ENCODE peak calls at places on chromosomes 7 and 10, in eight cellular contexts. U, V, K, B, N, E, Y and A are unnamed samples.

GRCh38 chr7:28754027-28754426 is 204.1 kb downstream of the TRIL start:
- DNase-seq in U (no peak), E (no peak), Y (no peak), K (no peak), V (no peak), N (peak), B (no peak), A (no peak)

GRCh38 chr10:29607576-29607975 is 27.2 kb downstream of the SVIL start:
- DNase-seq in V (no peak), U (no peak), K (no peak), Y (no peak), B (no peak), N (no peak), E (no peak), A (no peak)

GRCh38 chr10:68633816-68634466 is 73.8 kb downstream of the TET1 start:
- DNase-seq in N (peak), U (no peak), E (no peak), Y (no peak), K (no peak), B (no peak), V (no peak), A (no peak)

GRCh38 chr7:156105337-156106106 is 293.3 kb upstream of the SHH start:
- DNase-seq in V (no peak), B (no peak), N (no peak), Y (no peak), U (no peak), E (no peak), K (no peak), A (no peak)

GRCh38 chr10:125333769-125334168 is 173.4 kb upstream of the CTBP2 start:
- DNase-seq in B (no peak), N (no peak), V (no peak), U (no peak), K (no peak), Y (no peak), E (no peak), A (no peak)

GRCh38 chr7:31059551-31059950 is 7.4 kb downstream of the ADCYAP1R1 start:
- DNase-seq in K (no peak), E (peak), Y (peak), U (no peak), N (no peak), V (no peak), B (no peak), A (no peak)

GRCh38 chr10:106802949-106803348 is 361.6 kb downstream of the SORCS1 start:
- DNase-seq in K (no peak), V (no peak), E (no peak), U (no peak), Y (no peak), N (no peak), B (no peak), A (no peak)

GRCh38 chr7:51569581-51569980 is 253.0 kb upstream of the COBL start:
- DNase-seq in B (no peak), U (no peak), Y (no peak), V (no peak), N (no peak), K (no peak), E (no peak), A (no peak)

GRCh38 chr7:50310361-50310760 is 5.8 kb downstream of the IKZF1 start:
- DNase-seq in Y (no peak), U (no peak), E (no peak), K (peak), V (no peak), N (no peak), B (no peak), A (no peak)

GRCh38 chr7:102897856-102898531 is 14.8 kb upstream of the LRRC17 start:
- DNase-seq in N (no peak), E (no peak), Y (no peak), V (no peak), U (no peak), K (peak), B (no peak), A (no peak)

GRCh38 chr10:132987671-132988571 is 45.6 kb upstream of the CFAP46 start:
- DNase-seq in B (peak), E (no peak), U (no peak), Y (no peak), N (no peak), V (peak), K (no peak), A (no peak)

GRCh38 chr7:98795741-98796493 is 73.9 kb downstream of the TMEM130 start:
- DNase-seq in N (peak), U (no peak), E (no peak), K (no peak), B (no peak), V (no peak), Y (no peak), A (no peak)

GRCh38 chr10:121337356-121337936 is 260.8 kb downstream of the FGFR2 start:
- DNase-seq in N (no peak), E (no peak), V (no peak), Y (no peak), U (peak), K (no peak), B (no peak), A (no peak)

GRCh38 chr7:149289262-149289661 is 27.3 kb downstream of the ZNF783 start:
- DNase-seq in B (no peak), U (no peak), V (no peak), K (no peak), E (no peak), N (no peak), Y (no peak), A (no peak)

GRCh38 chr10:128704716-128705115 is 578.5 kb upstream of the MKI67 start:
- DNase-seq in U (no peak), V (no peak), E (no peak), Y (no peak), B (no peak), N (no peak), K (no peak), A (no peak)

GRCh38 chr7:157771-158251 is 34.6 kb upstream of the FAM20C start:
- DNase-seq in Y (no peak), E (no peak), N (no peak), K (no peak), B (no peak), U (no peak), V (no peak), A (no peak)

GRCh38 chr7:95420996-95421846 is 13.6 kb downstream of the PON2 start:
- DNase-seq in Y (no peak), U (peak), B (no peak), V (peak), E (peak), K (no peak), N (peak), A (no peak)

GRCh38 chr10:49649936-49650723 is 29.3 kb upstream of the C10orf53 start:
- DNase-seq in V (no peak), Y (no peak), E (no peak), B (no peak), N (no peak), U (no peak), K (no peak), A (no peak)

GRCh38 chr7:4108951-4109350 is 573.1 kb upstream of the FOXK1 start:
- DNase-seq in N (no peak), E (no peak), K (no peak), B (no peak), Y (no peak), V (no peak), U (no peak), A (no peak)

GRCh38 chr7:95545007-95545615 is 51.2 kb downstream of the PDK4 start:
- DNase-seq in B (peak), U (peak), K (no peak), N (no peak), V (peak), E (peak), Y (no peak), A (no peak)

GRCh38 chr10:46541735-46542566 is 14.5 kb downstream of the GPRIN2 start:
- DNase-seq in E (peak), Y (no peak), K (no peak), N (no peak), U (no peak), V (no peak), B (no peak), A (no peak)

GRCh38 chr7:1532456-1533254 is 2.2 kb downstream of the MAFK start:
- DNase-seq in B (peak), Y (no peak), K (peak), V (peak), N (peak), E (peak), U (peak), A (no peak)

GRCh38 chr7:35285799-35286198 is 31.9 kb upstream of the TBX20 start:
- DNase-seq in K (no peak), N (no peak), Y (no peak), U (no peak), B (no peak), V (no peak), E (no peak), A (no peak)

GRCh38 chr7:31065021-31065593 is 13.0 kb downstream of the ADCYAP1R1 start:
- DNase-seq in U (no peak), E (no peak), B (no peak), Y (no peak), N (no peak), V (no peak), K (no peak), A (no peak)

GRCh38 chr10:784377-784758 is 94.9 kb upstream of the DIP2C start:
- DNase-seq in V (no peak), B (no peak), K (peak), U (no peak), N (no peak), E (no peak), Y (no peak), A (no peak)